ENCODE peak calls at places on chromosome 10, in five cellular contexts. One of them, this sample, is unnamed.

GRCh38 chr10:48549236-48549635 is 55.6 kb downstream of the ARHGAP22 start:
- DNase-seq in mesenchymal stem cell: no peak
- DNase-seq in IMR-90: no peak
- DNase-seq in H1: no peak
- DNase-seq in H9: no peak
- DNase-seq in this sample: no peak

GRCh38 chr10:34018129-34018528 is 683.7 kb upstream of the NRP1 start:
- DNase-seq in mesenchymal stem cell: no peak
- DNase-seq in IMR-90: peak
- DNase-seq in H9: no peak
- DNase-seq in H1: no peak
- DNase-seq in this sample: no peak

GRCh38 chr10:69831231-69831855 is 29.6 kb downstream of the COL13A1 start:
- DNase-seq in mesenchymal stem cell: no peak
- DNase-seq in IMR-90: peak
- DNase-seq in H1: no peak
- DNase-seq in H9: no peak
- DNase-seq in this sample: no peak

GRCh38 chr10:11325817-11326216 is 285.6 kb downstream of the USP6NL start:
- DNase-seq in mesenchymal stem cell: peak
- DNase-seq in H9: no peak
- DNase-seq in H1: no peak
- DNase-seq in IMR-90: peak
- DNase-seq in this sample: no peak

GRCh38 chr10:7667262-7668141 is 736 bp upstream of the ITIH5 start:
- DNase-seq in H1: no peak
- DNase-seq in IMR-90: no peak
- DNase-seq in H9: peak
- DNase-seq in mesenchymal stem cell: no peak
- DNase-seq in this sample: peak

GRCh38 chr10:3080608-3081007 is 13.3 kb downstream of the PFKP start:
- DNase-seq in IMR-90: no peak
- DNase-seq in H9: no peak
- DNase-seq in H1: no peak
- DNase-seq in mesenchymal stem cell: no peak
- DNase-seq in this sample: no peak

GRCh38 chr10:119190353-119190752 is 11.7 kb upstream of the PRDX3 start:
- DNase-seq in H9: no peak
- DNase-seq in H1: no peak
- DNase-seq in IMR-90: peak
- DNase-seq in mesenchymal stem cell: peak
- DNase-seq in this sample: no peak

GRCh38 chr10:34612446-34612845 is 202.7 kb downstream of the PARD3 start:
- DNase-seq in H1: no peak
- DNase-seq in H9: no peak
- DNase-seq in IMR-90: no peak
- DNase-seq in mesenchymal stem cell: no peak
- DNase-seq in this sample: no peak

GRCh38 chr10:10901906-10902305 is 115.8 kb upstream of the CELF2 start:
- DNase-seq in mesenchymal stem cell: no peak
- DNase-seq in IMR-90: no peak
- DNase-seq in H9: no peak
- DNase-seq in H1: no peak
- DNase-seq in this sample: no peak

GRCh38 chr10:104824378-104825006 is 183.4 kb downstream of the SORCS3 start:
- DNase-seq in mesenchymal stem cell: no peak
- DNase-seq in H9: peak
- DNase-seq in H1: peak
- DNase-seq in IMR-90: no peak
- DNase-seq in this sample: peak

GRCh38 chr10:31939797-31940708 is 11.4 kb upstream of the ARHGAP12 start:
- DNase-seq in H1: no peak
- DNase-seq in mesenchymal stem cell: peak
- DNase-seq in H9: no peak
- DNase-seq in IMR-90: no peak
- DNase-seq in this sample: no peak

GRCh38 chr10:46096909-46097575 is 51.0 kb upstream of the MSMB start:
- DNase-seq in mesenchymal stem cell: peak
- DNase-seq in IMR-90: no peak
- DNase-seq in H1: no peak
- DNase-seq in H9: no peak
- DNase-seq in this sample: no peak

GRCh38 chr10:116710021-116710420 is 32.3 kb downstream of the HSPA12A start:
- DNase-seq in H9: no peak
- DNase-seq in IMR-90: no peak
- DNase-seq in H1: no peak
- DNase-seq in mesenchymal stem cell: no peak
- DNase-seq in this sample: no peak

GRCh38 chr10:48818861-48819490 is 120.7 kb downstream of the LRRC18 start:
- DNase-seq in IMR-90: no peak
- DNase-seq in H9: no peak
- DNase-seq in H1: no peak
- DNase-seq in mesenchymal stem cell: no peak
- DNase-seq in this sample: no peak

GRCh38 chr10:130213286-130214080 is 77.3 kb downstream of the GLRX3 start:
- DNase-seq in H1: no peak
- DNase-seq in mesenchymal stem cell: no peak
- DNase-seq in IMR-90: no peak
- DNase-seq in H9: no peak
- DNase-seq in this sample: no peak

GRCh38 chr10:112913661-112914287 is 36.3 kb upstream of the TCF7L2 start:
- DNase-seq in mesenchymal stem cell: no peak
- DNase-seq in H1: no peak
- DNase-seq in IMR-90: no peak
- DNase-seq in H9: no peak
- DNase-seq in this sample: no peak

GRCh38 chr10:93173867-93174845 is 100.5 kb downstream of the CYP26A1 start:
- DNase-seq in mesenchymal stem cell: no peak
- DNase-seq in IMR-90: no peak
- DNase-seq in H1: no peak
- DNase-seq in H9: no peak
- DNase-seq in this sample: no peak
- H2BK15ac ChIP-seq in mesenchymal stem cell: no peak
- H2BK15ac ChIP-seq in IMR-90: no peak
- H2BK15ac ChIP-seq in H1: no peak
- H2BK15ac ChIP-seq in H9: no peak
- H2BK15ac ChIP-seq in this sample: no peak

DNA sequence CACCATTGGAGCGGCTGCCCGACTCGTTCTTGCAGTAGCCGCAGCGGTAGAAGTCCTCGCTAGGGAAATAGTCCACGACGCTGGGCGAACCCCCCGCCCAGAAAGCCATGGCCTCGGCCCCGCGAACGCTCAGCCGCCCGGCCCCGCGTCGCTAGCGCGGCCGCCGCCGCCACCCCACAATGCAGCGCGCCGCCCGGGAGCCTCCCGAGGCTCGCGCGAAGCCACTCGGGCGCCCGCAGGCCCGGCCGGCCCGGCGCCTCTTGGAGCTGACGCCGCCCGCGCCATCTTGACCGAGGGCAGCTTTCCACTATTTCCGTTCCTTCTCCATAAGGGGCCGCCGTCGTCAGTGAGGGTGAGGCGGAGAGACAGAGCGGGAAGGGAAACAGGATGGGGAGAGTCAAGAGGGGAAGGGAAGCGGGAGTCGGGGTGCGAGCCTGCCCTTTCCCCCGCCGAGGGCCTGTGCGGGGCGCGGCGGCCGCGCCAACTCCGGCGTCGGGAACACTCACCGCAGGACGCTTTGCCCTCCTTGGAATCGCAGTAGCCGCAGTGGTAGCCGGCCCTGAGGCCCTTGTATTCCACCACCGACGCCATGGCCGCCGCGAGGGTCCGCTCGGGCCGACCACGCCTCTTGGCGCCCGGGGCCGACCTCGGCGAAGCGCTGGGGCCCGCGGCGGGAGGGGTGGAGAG is at the start of gene ATE1:
- DNase-seq in mesenchymal stem cell: peak
- DNase-seq in H9: peak
- DNase-seq in H1: peak
- DNase-seq in IMR-90: peak
- DNase-seq in this sample: peak
- H4K91ac ChIP-seq in mesenchymal stem cell: peak
- H4K91ac ChIP-seq in H9: no peak
- H4K91ac ChIP-seq in H1: peak
- H4K91ac ChIP-seq in IMR-90: peak
- H4K91ac ChIP-seq in this sample: peak

GRCh38 chr10:80200687-80201086 is 4.7 kb downstream of the ANXA11 start:
- DNase-seq in H1: no peak
- DNase-seq in H9: no peak
- DNase-seq in IMR-90: no peak
- DNase-seq in mesenchymal stem cell: no peak
- DNase-seq in this sample: no peak

GRCh38 chr10:80199828-80200227 is 5.5 kb downstream of the ANXA11 start:
- DNase-seq in mesenchymal stem cell: peak
- DNase-seq in H1: no peak
- DNase-seq in IMR-90: peak
- DNase-seq in H9: no peak
- DNase-seq in this sample: no peak

GRCh38 chr10:80201592-80202256 is 3.6 kb downstream of the ANXA11 start:
- DNase-seq in IMR-90: no peak
- DNase-seq in H9: no peak
- DNase-seq in mesenchymal stem cell: no peak
- DNase-seq in H1: no peak
- DNase-seq in this sample: no peak

GRCh38 chr10:80197972-80198591 is 7.3 kb downstream of the ANXA11 start:
- DNase-seq in mesenchymal stem cell: no peak
- DNase-seq in IMR-90: no peak
- DNase-seq in H9: no peak
- DNase-seq in H1: no peak
- DNase-seq in this sample: no peak

GRCh38 chr10:80200259-80200658 is 5.1 kb downstream of the ANXA11 start:
- DNase-seq in IMR-90: no peak
- DNase-seq in mesenchymal stem cell: no peak
- DNase-seq in H9: no peak
- DNase-seq in H1: no peak
- DNase-seq in this sample: no peak
- H3K4ac ChIP-seq in IMR-90: peak
- H3K4ac ChIP-seq in mesenchymal stem cell: no peak
- H3K4ac ChIP-seq in H9: no peak
- H3K4ac ChIP-seq in H1: no peak
- H3K4ac ChIP-seq in this sample: no peak

DNA sequence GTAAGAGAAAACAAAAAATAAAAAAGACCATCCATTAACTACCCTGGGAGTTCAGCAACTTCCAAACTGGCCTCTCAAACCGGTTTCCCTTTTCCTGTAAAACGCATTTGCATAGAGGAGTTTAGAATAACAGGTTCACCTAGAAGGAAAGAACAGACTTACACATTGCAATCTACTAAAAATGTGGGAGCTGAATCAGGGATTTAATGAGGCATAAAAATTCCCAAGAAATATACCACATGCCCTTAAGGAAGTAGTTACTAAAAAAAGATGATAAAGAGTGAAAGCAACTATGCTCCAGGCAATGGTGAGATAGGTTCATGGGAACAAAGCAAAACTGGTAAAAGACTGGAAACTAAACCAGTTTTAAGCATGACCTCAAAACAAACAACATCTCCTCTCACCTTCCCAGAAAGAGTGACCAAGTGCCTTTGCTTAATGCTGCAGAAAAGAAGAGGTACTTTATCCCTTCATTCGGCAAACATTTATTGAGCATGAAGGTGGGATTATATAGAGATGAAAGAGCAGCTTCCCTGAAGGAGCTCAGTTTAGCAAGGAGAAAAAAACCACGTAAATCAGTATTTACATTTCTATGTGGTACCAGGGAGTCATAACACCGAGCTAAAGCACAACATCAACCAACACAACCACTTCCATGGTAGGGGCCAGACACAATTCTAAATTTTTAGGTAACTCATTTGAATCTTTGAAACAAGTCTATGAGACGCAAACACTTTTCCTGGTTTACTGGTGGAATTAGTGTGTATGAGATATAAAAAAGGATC is 152.8 kb downstream of the SGMS1 start:
- DNase-seq in H9: no peak
- DNase-seq in H1: no peak
- DNase-seq in mesenchymal stem cell: no peak
- DNase-seq in IMR-90: peak
- DNase-seq in this sample: no peak
- H2BK15ac ChIP-seq in H9: no peak
- H2BK15ac ChIP-seq in H1: no peak
- H2BK15ac ChIP-seq in mesenchymal stem cell: no peak
- H2BK15ac ChIP-seq in IMR-90: no peak
- H2BK15ac ChIP-seq in this sample: no peak